ENCODE peak calls at places on chromosomes 5 and 9, in ten cellular contexts. One of them, this sample, is unnamed.

GRCh38 chr5:122661496-122662180 is 113.2 kb upstream of the SNX2 start:
- DNase-seq in LoVo: no peak
- DNase-seq in fibroblast of lung: peak; percentile 60
- DNase-seq in thoracic aorta: no peak
- DNase-seq in neural crest cell: no peak
- DNase-seq in iPS-NIHi11: no peak
- DNase-seq in KBM-7: no peak
- DNase-seq in amniotic stem cell: no peak
- DNase-seq in T-helper 2 cell: no peak
- DNase-seq in stromal cell of bone marrow: no peak
- DNase-seq in this sample: peak; percentile 10

GRCh38 chr9:132283863-132284262 is 70.9 kb downstream of the SETX start:
- DNase-seq in iPS-NIHi11: no peak
- DNase-seq in KBM-7: no peak
- DNase-seq in neural crest cell: no peak
- DNase-seq in LoVo: no peak
- DNase-seq in fibroblast of lung: peak; percentile 29
- DNase-seq in stromal cell of bone marrow: no peak
- DNase-seq in thoracic aorta: no peak
- DNase-seq in T-helper 2 cell: no peak
- DNase-seq in amniotic stem cell: no peak
- DNase-seq in this sample: no peak

GRCh38 chr5:11482011-11482410 is 422.2 kb downstream of the CTNND2 start:
- DNase-seq in thoracic aorta: no peak
- DNase-seq in LoVo: no peak
- DNase-seq in T-helper 2 cell: no peak
- DNase-seq in neural crest cell: no peak
- DNase-seq in KBM-7: no peak
- DNase-seq in amniotic stem cell: no peak
- DNase-seq in stromal cell of bone marrow: no peak
- DNase-seq in iPS-NIHi11: no peak
- DNase-seq in fibroblast of lung: no peak
- DNase-seq in this sample: no peak

GRCh38 chr9:137052293-137052692 is 1.6 kb downstream of the ENTPD2 start:
- DNase-seq in iPS-NIHi11: no peak
- DNase-seq in amniotic stem cell: no peak
- DNase-seq in T-helper 2 cell: no peak
- DNase-seq in stromal cell of bone marrow: no peak
- DNase-seq in fibroblast of lung: no peak
- DNase-seq in neural crest cell: no peak
- DNase-seq in KBM-7: no peak
- DNase-seq in LoVo: no peak
- DNase-seq in thoracic aorta: no peak
- DNase-seq in this sample: no peak

GRCh38 chr5:31993182-31993961 is 180.7 kb downstream of the GOLPH3 start:
- DNase-seq in fibroblast of lung: peak; percentile 6
- DNase-seq in iPS-NIHi11: no peak
- DNase-seq in T-helper 2 cell: no peak
- DNase-seq in thoracic aorta: no peak
- DNase-seq in amniotic stem cell: no peak
- DNase-seq in neural crest cell: no peak
- DNase-seq in stromal cell of bone marrow: peak; percentile 4
- DNase-seq in LoVo: no peak
- DNase-seq in KBM-7: no peak
- DNase-seq in this sample: no peak

GRCh38 chr5:96703384-96703910 is 41.3 kb downstream of the CAST start:
- DNase-seq in amniotic stem cell: no peak
- DNase-seq in fibroblast of lung: peak; percentile 55
- DNase-seq in T-helper 2 cell: no peak
- DNase-seq in thoracic aorta: no peak
- DNase-seq in neural crest cell: no peak
- DNase-seq in iPS-NIHi11: no peak
- DNase-seq in KBM-7: peak; percentile 32
- DNase-seq in stromal cell of bone marrow: no peak
- DNase-seq in LoVo: peak; percentile 79
- DNase-seq in this sample: no peak

GRCh38 chr5:127564002-127564769 is 46.7 kb downstream of the PRRC1 start:
- DNase-seq in stromal cell of bone marrow: peak; percentile 40
- DNase-seq in T-helper 2 cell: peak; percentile 7
- DNase-seq in thoracic aorta: no peak
- DNase-seq in iPS-NIHi11: peak; percentile 52
- DNase-seq in KBM-7: peak; percentile 65
- DNase-seq in neural crest cell: peak; percentile 57
- DNase-seq in LoVo: peak; percentile 78
- DNase-seq in fibroblast of lung: peak; percentile 74
- DNase-seq in amniotic stem cell: no peak
- DNase-seq in this sample: peak; percentile 73

GRCh38 chr9:126500600-126501382 is 112.9 kb upstream of the LMX1B start:
- DNase-seq in KBM-7: peak; percentile 82
- DNase-seq in neural crest cell: peak; percentile 88
- DNase-seq in iPS-NIHi11: peak; percentile 92
- DNase-seq in stromal cell of bone marrow: no peak
- DNase-seq in thoracic aorta: no peak
- DNase-seq in LoVo: peak; percentile 52
- DNase-seq in amniotic stem cell: peak; percentile 35
- DNase-seq in T-helper 2 cell: peak; percentile 58
- DNase-seq in fibroblast of lung: peak; percentile 69
- DNase-seq in this sample: peak; percentile 75

GRCh38 chr9:136728548-136729123 is 14.1 kb downstream of the LCN10 start:
- DNase-seq in neural crest cell: no peak
- DNase-seq in fibroblast of lung: peak; percentile 31
- DNase-seq in amniotic stem cell: no peak
- DNase-seq in stromal cell of bone marrow: no peak
- DNase-seq in KBM-7: no peak
- DNase-seq in LoVo: no peak
- DNase-seq in thoracic aorta: no peak
- DNase-seq in iPS-NIHi11: peak; percentile 72
- DNase-seq in T-helper 2 cell: no peak
- DNase-seq in this sample: no peak

GRCh38 chr9:8728910-8729309 is 929.3 kb upstream of the DMAC1 start:
- DNase-seq in thoracic aorta: no peak
- DNase-seq in fibroblast of lung: no peak
- DNase-seq in neural crest cell: no peak
- DNase-seq in LoVo: no peak
- DNase-seq in stromal cell of bone marrow: no peak
- DNase-seq in T-helper 2 cell: no peak
- DNase-seq in amniotic stem cell: no peak
- DNase-seq in KBM-7: no peak
- DNase-seq in iPS-NIHi11: no peak
- DNase-seq in this sample: no peak

GRCh38 chr9:108569624-108570023 is 286.2 kb downstream of the ACTL7B start:
- DNase-seq in KBM-7: no peak
- DNase-seq in T-helper 2 cell: no peak
- DNase-seq in amniotic stem cell: peak; percentile 7
- DNase-seq in neural crest cell: no peak
- DNase-seq in LoVo: no peak
- DNase-seq in thoracic aorta: no peak
- DNase-seq in iPS-NIHi11: no peak
- DNase-seq in fibroblast of lung: peak; percentile 56
- DNase-seq in stromal cell of bone marrow: peak; percentile 64
- DNase-seq in this sample: no peak

GRCh38 chr5:115497200-115497599 is 47.4 kb downstream of the FEM1C start:
- DNase-seq in LoVo: no peak
- DNase-seq in iPS-NIHi11: no peak
- DNase-seq in T-helper 2 cell: no peak
- DNase-seq in thoracic aorta: no peak
- DNase-seq in amniotic stem cell: no peak
- DNase-seq in stromal cell of bone marrow: no peak
- DNase-seq in fibroblast of lung: no peak
- DNase-seq in KBM-7: no peak
- DNase-seq in neural crest cell: no peak
- DNase-seq in this sample: no peak

GRCh38 chr9:108468364-108468763 is 387.4 kb downstream of the ACTL7B start:
- DNase-seq in iPS-NIHi11: peak; percentile 44
- DNase-seq in thoracic aorta: no peak
- DNase-seq in amniotic stem cell: no peak
- DNase-seq in stromal cell of bone marrow: no peak
- DNase-seq in fibroblast of lung: no peak
- DNase-seq in neural crest cell: peak; percentile 41
- DNase-seq in KBM-7: peak; percentile 53
- DNase-seq in T-helper 2 cell: no peak
- DNase-seq in LoVo: no peak
- DNase-seq in this sample: peak; percentile 42

GRCh38 chr9:70352802-70353201 is 61.7 kb downstream of the KLF9 start:
- DNase-seq in T-helper 2 cell: no peak
- DNase-seq in fibroblast of lung: peak; percentile 48
- DNase-seq in amniotic stem cell: no peak
- DNase-seq in thoracic aorta: no peak
- DNase-seq in stromal cell of bone marrow: no peak
- DNase-seq in neural crest cell: no peak
- DNase-seq in KBM-7: peak; percentile 10
- DNase-seq in LoVo: no peak
- DNase-seq in iPS-NIHi11: no peak
- DNase-seq in this sample: no peak

GRCh38 chr9:17052626-17053025 is 82.2 kb upstream of the CNTLN start:
- DNase-seq in thoracic aorta: no peak
- DNase-seq in stromal cell of bone marrow: no peak
- DNase-seq in neural crest cell: no peak
- DNase-seq in fibroblast of lung: no peak
- DNase-seq in amniotic stem cell: no peak
- DNase-seq in LoVo: no peak
- DNase-seq in KBM-7: no peak
- DNase-seq in T-helper 2 cell: no peak
- DNase-seq in iPS-NIHi11: peak; percentile 61
- DNase-seq in this sample: no peak

GRCh38 chr5:1216211-1216917 is 8.8 kb upstream of the SLC6A18 start:
- DNase-seq in LoVo: no peak
- DNase-seq in KBM-7: no peak
- DNase-seq in thoracic aorta: no peak
- DNase-seq in amniotic stem cell: no peak
- DNase-seq in T-helper 2 cell: no peak
- DNase-seq in fibroblast of lung: no peak
- DNase-seq in neural crest cell: no peak
- DNase-seq in iPS-NIHi11: no peak
- DNase-seq in stromal cell of bone marrow: no peak
- DNase-seq in this sample: no peak

GRCh38 chr9:130972957-130973685 is 34.1 kb upstream of the FIBCD1 start:
- DNase-seq in T-helper 2 cell: no peak
- DNase-seq in iPS-NIHi11: no peak
- DNase-seq in thoracic aorta: no peak
- DNase-seq in KBM-7: no peak
- DNase-seq in neural crest cell: no peak
- DNase-seq in amniotic stem cell: no peak
- DNase-seq in LoVo: no peak
- DNase-seq in fibroblast of lung: no peak
- DNase-seq in stromal cell of bone marrow: no peak
- DNase-seq in this sample: no peak

GRCh38 chr5:92801921-92802320 is 779.1 kb downstream of the NR2F1-AS1 start:
- DNase-seq in fibroblast of lung: peak; percentile 53
- DNase-seq in thoracic aorta: no peak
- DNase-seq in amniotic stem cell: no peak
- DNase-seq in KBM-7: no peak
- DNase-seq in stromal cell of bone marrow: no peak
- DNase-seq in iPS-NIHi11: no peak
- DNase-seq in LoVo: no peak
- DNase-seq in neural crest cell: no peak
- DNase-seq in T-helper 2 cell: no peak
- DNase-seq in this sample: no peak

GRCh38 chr5:75050415-75050814 is 1.9 kb downstream of the GCNT4 start:
- DNase-seq in T-helper 2 cell: peak; percentile 19
- DNase-seq in LoVo: no peak
- DNase-seq in neural crest cell: peak; percentile 17
- DNase-seq in amniotic stem cell: no peak
- DNase-seq in thoracic aorta: no peak
- DNase-seq in KBM-7: peak; percentile 12
- DNase-seq in fibroblast of lung: peak; percentile 21
- DNase-seq in iPS-NIHi11: peak; percentile 47
- DNase-seq in stromal cell of bone marrow: no peak
- DNase-seq in this sample: peak; percentile 26

This sample was measured in Calu3.